ENCODE peak calls at places on chromosomes 4 and X, in eight cellular contexts. F is fibroblast of villous mesenchyme, Q is foreskin fibroblast, Z is lower lobe of right lung, A is fibroblast of the aortic adventitia, M is heart left ventricle, X is endothelial cell of umbilical vein, J is GM12864. B is an unnamed sample.

GRCh38 chr4:36399762-36400353 is 118.4 kb downstream of the DTHD1 start:
- DNase-seq in F (no peak), Q (no peak), Z (no peak), A (no peak), M (no peak), X (peak), J (no peak), B (peak)

GRCh38 chr4:157779084-157779483 is 393.7 kb downstream of the GASK1B start:
- DNase-seq in F (no peak), Q (no peak), Z (no peak), A (no peak), M (no peak), X (no peak), J (no peak), B (no peak)

GRCh38 chrX:68571292-68572256 is 72.7 kb downstream of the YIPF6 start:
- DNase-seq in F (peak), Q (peak), Z (no peak), A (peak), M (no peak), X (no peak), J (peak), B (no peak)

GRCh38 chrX:46251755-46252154 is 293.5 kb downstream of the ZNF674 start:
- DNase-seq in F (peak), Q (peak), Z (no peak), A (peak), M (no peak), X (no peak), J (no peak), B (no peak)

GRCh38 chr4:140168474-140168873 is 14.5 kb upstream of the MAML3 start:
- DNase-seq in F (no peak), Q (peak), Z (no peak), A (peak), M (no peak), X (no peak), J (no peak), B (no peak)

GRCh38 chr4:185679523-185679922 is 132.5 kb downstream of the SORBS2 start:
- DNase-seq in F (no peak), Q (no peak), Z (no peak), A (no peak), M (no peak), X (no peak), J (no peak), B (no peak)

GRCh38 chrX:153631931-153632611 is 14.9 kb upstream of the DUSP9 start:
- DNase-seq in F (no peak), Q (no peak), Z (no peak), A (no peak), M (no peak), X (no peak), J (no peak), B (no peak)

GRCh38 chr4:71241467-71242401 is 97.1 kb upstream of the SLC4A4 start:
- DNase-seq in F (no peak), Q (no peak), Z (peak), A (no peak), M (peak), X (no peak), J (no peak), B (no peak)

GRCh38 chr4:1183985-1184773 is 11.8 kb upstream of the SPON2 start:
- DNase-seq in F (peak), Q (no peak), Z (no peak), A (peak), M (no peak), X (no peak), J (peak), B (peak)

GRCh38 chrX:68508799-68509198 is 9.9 kb downstream of the YIPF6 start:
- DNase-seq in F (no peak), Q (no peak), Z (no peak), A (no peak), M (no peak), X (peak), J (no peak), B (no peak)

GRCh38 chr4:95693594-95693993 is 144.8 kb upstream of the UNC5C start:
- DNase-seq in F (peak), Q (no peak), Z (no peak), A (no peak), M (no peak), X (peak), J (no peak), B (no peak)

GRCh38 chr4:8854866-8855265 is 16.8 kb downstream of the HMX1 start:
- DNase-seq in F (peak), Q (peak), Z (no peak), A (peak), M (no peak), X (no peak), J (no peak), B (no peak)

GRCh38 chr4:163331629-163332360 is 601 bp downstream of the NPY1R start:
- DNase-seq in F (peak), Q (peak), Z (peak), A (peak), M (peak), X (peak), J (no peak), B (peak)

GRCh38 chr4:140222175-140222574 is 68.2 kb upstream of the MAML3 start:
- DNase-seq in F (no peak), Q (peak), Z (no peak), A (no peak), M (no peak), X (peak), J (no peak), B (no peak)

GRCh38 chr4:13892739-13893105 is 265.2 kb upstream of the BOD1L1 start:
- DNase-seq in F (no peak), Q (peak), Z (no peak), A (no peak), M (no peak), X (peak), J (no peak), B (no peak)

GRCh38 chrX:124229374-124229773 is 103.1 kb upstream of the TEX13D start:
- DNase-seq in F (no peak), Q (no peak), Z (no peak), A (no peak), M (no peak), X (no peak), J (no peak), B (no peak)

GRCh38 chrX:50769389-50770063 is 44.5 kb downstream of the SHROOM4 start:
- DNase-seq in F (no peak), Q (no peak), Z (no peak), A (no peak), M (peak), X (peak), J (no peak), B (no peak)

GRCh38 chr4:157075811-157076577 is at the start of gene GLRB:
- DNase-seq in F (peak), Q (peak), Z (peak), A (peak), M (peak), X (peak), J (no peak), B (peak)

GRCh38 chr4:172758586-172759340 is 409.8 kb upstream of the GALNT7 start:
- DNase-seq in F (no peak), Q (peak), Z (no peak), A (peak), M (no peak), X (no peak), J (no peak), B (no peak)

GRCh38 chr4:112813790-112814189 is 176.8 kb downstream of the LARP7 start:
- DNase-seq in F (peak), Q (peak), Z (no peak), A (peak), M (no peak), X (no peak), J (no peak), B (peak)

GRCh38 chrX:120428309-120428708 is 40.8 kb downstream of the LAMP2 start:
- DNase-seq in F (peak), Q (peak), Z (no peak), A (peak), M (no peak), X (peak), J (no peak), B (no peak)

GRCh38 chrX:44343412-44343942 is at the start of gene EFHC2:
- DNase-seq in F (peak), Q (peak), Z (peak), A (no peak), M (peak), X (peak), J (no peak), B (no peak)

GRCh38 chrX:17788956-17789562 is 51.8 kb downstream of the SCML1 start:
- DNase-seq in F (no peak), Q (peak), Z (no peak), A (peak), M (no peak), X (no peak), J (no peak), B (no peak)

GRCh38 chrX:77962068-77962902 is 7.2 kb downstream of the PGAM4 start:
- DNase-seq in F (peak), Q (peak), Z (no peak), A (no peak), M (no peak), X (peak), J (no peak), B (no peak)

GRCh38 chrX:132488819-132489255 is at the start of gene MBNL3:
- DNase-seq in F (peak), Q (peak), Z (peak), A (peak), M (peak), X (peak), J (no peak), B (peak)

GRCh38 chr4:158605393-158605792 is 66.3 kb downstream of the C4orf46 start:
- DNase-seq in F (no peak), Q (no peak), Z (no peak), A (no peak), M (no peak), X (no peak), J (no peak), B (no peak)

GRCh38 chr4:123939621-123940020 is 543.0 kb downstream of the SPRY1 start:
- DNase-seq in F (peak), Q (peak), Z (no peak), A (peak), M (no peak), X (peak), J (no peak), B (no peak)

GRCh38 chr4:185799442-185799841 is 12.6 kb downstream of the SORBS2 start:
- DNase-seq in F (no peak), Q (no peak), Z (no peak), A (no peak), M (no peak), X (no peak), J (no peak), B (no peak)

GRCh38 chr4:96638132-96638531 is 798.2 kb downstream of the PDHA2 start:
- DNase-seq in F (no peak), Q (no peak), Z (no peak), A (no peak), M (no peak), X (no peak), J (no peak), B (no peak)

GRCh38 chr4:132227349-132228165 is 921.5 kb upstream of the PCDH10 start:
- DNase-seq in F (peak), Q (peak), Z (no peak), A (peak), M (no peak), X (peak), J (no peak), B (no peak)

GRCh38 chr4:89056953-89057398 is at the start of gene FAM13A:
- DNase-seq in F (peak), Q (peak), Z (peak), A (peak), M (peak), X (peak), J (no peak), B (no peak)

GRCh38 chrX:23756165-23756564 is 13.1 kb upstream of the ACOT9 start:
- DNase-seq in F (peak), Q (peak), Z (peak), A (peak), M (peak), X (peak), J (peak), B (peak)

GRCh38 chr4:21858971-21859370 is 89.6 kb downstream of the KCNIP4 start:
- DNase-seq in F (peak), Q (peak), Z (no peak), A (no peak), M (no peak), X (no peak), J (no peak), B (no peak)

GRCh38 chr4:169268951-169269781 is 1.6 kb downstream of the SH3RF1 start:
- DNase-seq in F (peak), Q (peak), Z (no peak), A (peak), M (no peak), X (peak), J (no peak), B (no peak)

GRCh38 chr4:165010487-165010886 is 21.3 kb upstream of the TRIM60 start:
- DNase-seq in F (no peak), Q (no peak), Z (no peak), A (no peak), M (no peak), X (no peak), J (no peak), B (no peak)

GRCh38 chrX:72269671-72270251 is 7.3 kb downstream of the RPS4X start:
- DNase-seq in F (peak), Q (peak), Z (no peak), A (peak), M (no peak), X (peak), J (no peak), B (no peak)

GRCh38 chr4:13176603-13177190 is 307.4 kb downstream of the RAB28 start:
- DNase-seq in F (no peak), Q (no peak), Z (no peak), A (no peak), M (no peak), X (no peak), J (no peak), B (no peak)

GRCh38 chr4:4409416-4410115 is 22.7 kb downstream of the NSG1 start:
- DNase-seq in F (no peak), Q (no peak), Z (no peak), A (no peak), M (peak), X (no peak), J (no peak), B (no peak)
- TF ChIP-seq CTCF in F (no peak), Q (no peak), Z (no peak), A (no peak), M (no peak), X (no peak), J (no peak), B (no peak)

GRCh38 chr4:80568891-80569290 is 233.4 kb downstream of the CFAP299 start:
- DNase-seq in F (no peak), Q (no peak), Z (no peak), A (no peak), M (no peak), X (no peak), J (no peak), B (no peak)
- TF ChIP-seq CTCF in F (no peak), Q (no peak), Z (no peak), A (no peak), M (no peak), X (no peak), J (no peak), B (no peak)

GRCh38 chrX:65667503-65668355 is at the start of gene MSN:
- DNase-seq in F (peak), Q (peak), Z (peak), A (peak), M (peak), X (peak), J (no peak), B (peak)
- TF ChIP-seq CTCF in F (peak), Q (peak), Z (peak), A (peak), M (peak), X (no peak), J (peak), B (peak)

GRCh38 chrX:110442631-110443030 is 84.0 kb downstream of the RTL9 start:
- DNase-seq in F (peak), Q (peak), Z (no peak), A (peak), M (no peak), X (peak), J (no peak), B (no peak)
- TF ChIP-seq CTCF in F (peak), Q (no peak), Z (peak), A (peak), M (no peak), X (no peak), J (peak), B (no peak)

DNA sequence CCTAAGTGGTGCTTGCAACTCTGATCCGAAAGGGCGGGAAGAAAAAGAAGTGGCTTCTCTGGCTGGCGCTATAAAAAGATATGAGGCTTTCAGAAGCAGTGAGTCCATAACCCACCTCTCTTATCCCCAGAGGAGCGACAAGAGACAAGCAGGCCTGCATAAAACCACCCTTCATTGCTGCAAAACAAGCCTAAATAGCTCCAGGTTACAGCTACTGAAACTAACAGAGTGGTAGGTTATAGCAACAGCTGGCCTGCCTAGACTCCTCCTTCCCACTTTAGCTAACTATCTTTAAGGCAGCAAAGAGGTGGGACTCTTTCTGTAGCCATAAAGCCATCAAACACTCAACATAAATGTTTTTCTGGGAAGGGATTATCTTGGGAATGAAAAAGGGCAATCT is 245.0 kb upstream of the GPR101 start:
- DNase-seq in F (no peak), Q (no peak), Z (no peak), A (no peak), M (no peak), X (no peak), J (no peak), B (no peak)
- TF ChIP-seq CTCF in F (no peak), Q (no peak), Z (no peak), A (no peak), M (no peak), X (no peak), J (no peak), B (no peak)

GRCh38 chr4:3365871-3366842 is 73.3 kb downstream of the RGS12 start:
- DNase-seq in F (no peak), Q (no peak), Z (no peak), A (no peak), M (peak), X (no peak), J (no peak), B (no peak)

GRCh38 chr4:3363411-3364141 is 70.8 kb downstream of the RGS12 start:
- DNase-seq in F (no peak), Q (no peak), Z (no peak), A (no peak), M (no peak), X (no peak), J (no peak), B (no peak)

GRCh38 chr4:3365326-3365725 is 72.5 kb downstream of the RGS12 start:
- DNase-seq in F (no peak), Q (no peak), Z (no peak), A (no peak), M (no peak), X (no peak), J (no peak), B (no peak)

GRCh38 chr4:3364199-3364598 is 71.4 kb downstream of the RGS12 start:
- DNase-seq in F (no peak), Q (no peak), Z (no peak), A (no peak), M (peak), X (no peak), J (no peak), B (no peak)

DNA sequence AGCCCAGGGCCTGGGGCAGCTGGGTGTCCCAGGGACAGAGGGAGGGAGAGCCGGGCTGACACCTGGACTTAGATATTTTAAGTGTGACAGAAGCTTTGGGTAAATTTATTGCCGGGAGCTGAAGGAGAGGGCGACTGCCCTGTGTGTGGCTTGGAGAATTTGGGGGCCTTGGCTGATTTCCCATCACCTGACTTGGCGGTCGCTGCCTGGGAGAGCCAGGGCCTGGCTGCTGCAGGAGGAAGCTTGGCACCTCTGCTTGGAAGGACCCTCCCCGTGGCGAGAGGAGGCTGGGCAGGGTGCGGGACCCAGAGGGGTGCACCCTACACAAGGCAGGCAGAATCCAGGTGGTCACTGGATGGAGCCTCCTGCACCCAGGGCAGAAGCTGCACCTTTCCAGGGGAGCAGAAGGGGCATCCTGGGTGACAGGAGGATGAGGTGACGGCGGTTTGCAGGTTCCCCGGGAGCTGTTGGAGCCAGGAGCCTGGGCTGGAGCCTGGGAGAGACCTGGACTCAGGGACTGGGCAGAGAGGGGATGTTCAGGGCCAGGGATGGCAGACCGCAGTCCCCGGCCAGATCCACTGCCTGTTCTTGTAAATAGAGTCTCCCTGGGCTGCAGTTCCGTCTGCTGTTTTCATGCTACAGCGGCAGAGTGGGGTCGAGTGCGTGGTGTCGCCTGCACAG is 72.0 kb downstream of the RGS12 start:
- DNase-seq in F (no peak), Q (no peak), Z (no peak), A (no peak), M (peak), X (no peak), J (no peak), B (no peak)
- TF ChIP-seq CTCF in F (no peak), Q (no peak), Z (no peak), A (no peak), M (no peak), X (no peak), J (no peak), B (no peak)

GRCh38 chrX:40439625-40440532 is 140.9 kb upstream of the ATP6AP2 start:
- DNase-seq in F (no peak), Q (no peak), Z (no peak), A (no peak), M (no peak), X (no peak), J (no peak), B (no peak)

GRCh38 chrX:40433160-40433559 is 147.6 kb upstream of the ATP6AP2 start:
- DNase-seq in F (no peak), Q (no peak), Z (no peak), A (no peak), M (no peak), X (no peak), J (no peak), B (no peak)

GRCh38 chrX:40437348-40437747 is 143.4 kb upstream of the ATP6AP2 start:
- DNase-seq in F (no peak), Q (no peak), Z (no peak), A (no peak), M (no peak), X (no peak), J (no peak), B (no peak)

GRCh38 chrX:40434443-40434842 is 146.3 kb upstream of the ATP6AP2 start:
- DNase-seq in F (no peak), Q (no peak), Z (no peak), A (no peak), M (no peak), X (no peak), J (no peak), B (no peak)

DNA sequence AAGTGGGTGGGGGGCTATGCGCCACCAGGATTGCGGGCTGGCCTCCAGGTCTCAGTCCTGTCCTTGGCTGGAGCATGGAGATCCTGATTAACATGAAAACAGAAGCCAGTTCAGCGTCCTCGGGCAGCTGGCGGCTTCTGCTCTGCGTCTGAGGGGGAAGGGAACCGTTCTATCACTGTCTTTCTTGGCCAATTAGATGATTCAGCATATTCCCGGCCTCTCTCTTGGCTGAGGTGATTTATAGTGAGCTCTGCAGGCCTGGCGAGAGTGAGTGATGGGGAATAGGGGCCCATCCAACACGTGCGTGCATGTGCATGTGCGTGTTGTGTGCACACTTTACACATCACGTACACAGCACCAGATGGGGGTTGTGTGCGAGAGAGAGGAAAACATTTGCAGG is 145.8 kb upstream of the ATP6AP2 start:
- DNase-seq in F (peak), Q (peak), Z (no peak), A (peak), M (peak), X (no peak), J (no peak), B (no peak)
- TF ChIP-seq CTCF in F (no peak), Q (no peak), Z (no peak), A (no peak), M (no peak), X (no peak), J (no peak), B (no peak)